ENCODE peak calls at places on chromosomes 7 and 10, in ten cellular contexts. One of them, this sample, is unnamed.

GRCh38 chr7:20408467-20408826 is 77.7 kb downstream of the ITGB8 start:
- DNase-seq in activated naive CD8-positive, alpha-beta T cell treated with anti-CD3 and anti-CD28 coated beads, Interleukin-2, amount 50 U/mL, for 24 hours: no peak
- DNase-seq in HFFc6: no peak
- DNase-seq in CD4-positive, alpha-beta T cell: no peak
- DNase-seq in stimulated activated CD4-positive, alpha-beta T cell treated with anti-CD3 and anti-CD28 coated beads, Interleukin-2, amount 100 ng/mL, for 4 hours: no peak
- DNase-seq in OCI-LY7: no peak
- DNase-seq in NCI-H1092 treated with DMSO at 0.1 percent for 48 hours: no peak
- DNase-seq in heart left ventricle: peak
- DNase-seq in activated CD8-positive, alpha-beta memory T cell treated with anti-CD3 and anti-CD28 coated beads, Interleukin-2, amount 10 ng/mL, durations not matched to agents 7 days and 5 days: no peak
- DNase-seq in GM13977: no peak
- DNase-seq in this sample: peak

GRCh38 chr7:106415433-106415832 is 130.7 kb upstream of the NAMPT start:
- DNase-seq in CD4-positive, alpha-beta T cell: no peak
- DNase-seq in activated naive CD8-positive, alpha-beta T cell treated with anti-CD3 and anti-CD28 coated beads, Interleukin-2, amount 50 U/mL, for 24 hours: no peak
- DNase-seq in OCI-LY7: no peak
- DNase-seq in stimulated activated CD4-positive, alpha-beta T cell treated with anti-CD3 and anti-CD28 coated beads, Interleukin-2, amount 100 ng/mL, for 4 hours: no peak
- DNase-seq in GM13977: no peak
- DNase-seq in HFFc6: no peak
- DNase-seq in heart left ventricle: no peak
- DNase-seq in NCI-H1092 treated with DMSO at 0.1 percent for 48 hours: no peak
- DNase-seq in activated CD8-positive, alpha-beta memory T cell treated with anti-CD3 and anti-CD28 coated beads, Interleukin-2, amount 10 ng/mL, durations not matched to agents 7 days and 5 days: no peak
- DNase-seq in this sample: peak

GRCh38 chr7:41047789-41048191 is 655.1 kb downstream of the INHBA start:
- DNase-seq in heart left ventricle: peak
- DNase-seq in CD4-positive, alpha-beta T cell: no peak
- DNase-seq in activated CD8-positive, alpha-beta memory T cell treated with anti-CD3 and anti-CD28 coated beads, Interleukin-2, amount 10 ng/mL, durations not matched to agents 7 days and 5 days: no peak
- DNase-seq in HFFc6: peak
- DNase-seq in OCI-LY7: no peak
- DNase-seq in GM13977: no peak
- DNase-seq in stimulated activated CD4-positive, alpha-beta T cell treated with anti-CD3 and anti-CD28 coated beads, Interleukin-2, amount 100 ng/mL, for 4 hours: no peak
- DNase-seq in activated naive CD8-positive, alpha-beta T cell treated with anti-CD3 and anti-CD28 coated beads, Interleukin-2, amount 50 U/mL, for 24 hours: no peak
- DNase-seq in NCI-H1092 treated with DMSO at 0.1 percent for 48 hours: no peak
- DNase-seq in this sample: no peak

GRCh38 chr10:63940277-63940972 is 419.2 kb downstream of the REEP3 start:
- DNase-seq in OCI-LY7: no peak
- DNase-seq in GM13977: no peak
- DNase-seq in NCI-H1092 treated with DMSO at 0.1 percent for 48 hours: no peak
- DNase-seq in stimulated activated CD4-positive, alpha-beta T cell treated with anti-CD3 and anti-CD28 coated beads, Interleukin-2, amount 100 ng/mL, for 4 hours: no peak
- DNase-seq in heart left ventricle: no peak
- DNase-seq in CD4-positive, alpha-beta T cell: no peak
- DNase-seq in HFFc6: no peak
- DNase-seq in activated naive CD8-positive, alpha-beta T cell treated with anti-CD3 and anti-CD28 coated beads, Interleukin-2, amount 50 U/mL, for 24 hours: no peak
- DNase-seq in activated CD8-positive, alpha-beta memory T cell treated with anti-CD3 and anti-CD28 coated beads, Interleukin-2, amount 10 ng/mL, durations not matched to agents 7 days and 5 days: no peak
- DNase-seq in this sample: no peak

GRCh38 chr10:85918371-85918770 is 448.2 kb downstream of the GRID1 start:
- DNase-seq in stimulated activated CD4-positive, alpha-beta T cell treated with anti-CD3 and anti-CD28 coated beads, Interleukin-2, amount 100 ng/mL, for 4 hours: no peak
- DNase-seq in NCI-H1092 treated with DMSO at 0.1 percent for 48 hours: no peak
- DNase-seq in OCI-LY7: no peak
- DNase-seq in CD4-positive, alpha-beta T cell: no peak
- DNase-seq in activated naive CD8-positive, alpha-beta T cell treated with anti-CD3 and anti-CD28 coated beads, Interleukin-2, amount 50 U/mL, for 24 hours: no peak
- DNase-seq in GM13977: no peak
- DNase-seq in HFFc6: no peak
- DNase-seq in heart left ventricle: no peak
- DNase-seq in activated CD8-positive, alpha-beta memory T cell treated with anti-CD3 and anti-CD28 coated beads, Interleukin-2, amount 10 ng/mL, durations not matched to agents 7 days and 5 days: no peak
- DNase-seq in this sample: no peak

GRCh38 chr10:2925631-2926030 is 141.7 kb upstream of the PFKP start:
- DNase-seq in NCI-H1092 treated with DMSO at 0.1 percent for 48 hours: peak
- DNase-seq in OCI-LY7: no peak
- DNase-seq in stimulated activated CD4-positive, alpha-beta T cell treated with anti-CD3 and anti-CD28 coated beads, Interleukin-2, amount 100 ng/mL, for 4 hours: no peak
- DNase-seq in GM13977: no peak
- DNase-seq in activated naive CD8-positive, alpha-beta T cell treated with anti-CD3 and anti-CD28 coated beads, Interleukin-2, amount 50 U/mL, for 24 hours: no peak
- DNase-seq in heart left ventricle: peak
- DNase-seq in HFFc6: no peak
- DNase-seq in activated CD8-positive, alpha-beta memory T cell treated with anti-CD3 and anti-CD28 coated beads, Interleukin-2, amount 10 ng/mL, durations not matched to agents 7 days and 5 days: no peak
- DNase-seq in CD4-positive, alpha-beta T cell: no peak
- DNase-seq in this sample: no peak

GRCh38 chr7:127536426-127537152 is 48.8 kb downstream of the GCC1 start:
- DNase-seq in GM13977: no peak
- DNase-seq in activated CD8-positive, alpha-beta memory T cell treated with anti-CD3 and anti-CD28 coated beads, Interleukin-2, amount 10 ng/mL, durations not matched to agents 7 days and 5 days: no peak
- DNase-seq in stimulated activated CD4-positive, alpha-beta T cell treated with anti-CD3 and anti-CD28 coated beads, Interleukin-2, amount 100 ng/mL, for 4 hours: no peak
- DNase-seq in NCI-H1092 treated with DMSO at 0.1 percent for 48 hours: peak
- DNase-seq in OCI-LY7: no peak
- DNase-seq in CD4-positive, alpha-beta T cell: no peak
- DNase-seq in activated naive CD8-positive, alpha-beta T cell treated with anti-CD3 and anti-CD28 coated beads, Interleukin-2, amount 50 U/mL, for 24 hours: no peak
- DNase-seq in heart left ventricle: no peak
- DNase-seq in HFFc6: no peak
- DNase-seq in this sample: no peak

GRCh38 chr10:113216068-113216467 is 266.0 kb downstream of the TCF7L2 start:
- DNase-seq in activated naive CD8-positive, alpha-beta T cell treated with anti-CD3 and anti-CD28 coated beads, Interleukin-2, amount 50 U/mL, for 24 hours: no peak
- DNase-seq in NCI-H1092 treated with DMSO at 0.1 percent for 48 hours: no peak
- DNase-seq in heart left ventricle: no peak
- DNase-seq in stimulated activated CD4-positive, alpha-beta T cell treated with anti-CD3 and anti-CD28 coated beads, Interleukin-2, amount 100 ng/mL, for 4 hours: no peak
- DNase-seq in CD4-positive, alpha-beta T cell: no peak
- DNase-seq in activated CD8-positive, alpha-beta memory T cell treated with anti-CD3 and anti-CD28 coated beads, Interleukin-2, amount 10 ng/mL, durations not matched to agents 7 days and 5 days: no peak
- DNase-seq in OCI-LY7: no peak
- DNase-seq in HFFc6: no peak
- DNase-seq in GM13977: no peak
- DNase-seq in this sample: no peak

GRCh38 chr7:135151162-135151932 is 3.5 kb downstream of the TMEM140 start:
- DNase-seq in NCI-H1092 treated with DMSO at 0.1 percent for 48 hours: no peak
- DNase-seq in GM13977: no peak
- DNase-seq in HFFc6: no peak
- DNase-seq in activated naive CD8-positive, alpha-beta T cell treated with anti-CD3 and anti-CD28 coated beads, Interleukin-2, amount 50 U/mL, for 24 hours: no peak
- DNase-seq in CD4-positive, alpha-beta T cell: no peak
- DNase-seq in activated CD8-positive, alpha-beta memory T cell treated with anti-CD3 and anti-CD28 coated beads, Interleukin-2, amount 10 ng/mL, durations not matched to agents 7 days and 5 days: no peak
- DNase-seq in stimulated activated CD4-positive, alpha-beta T cell treated with anti-CD3 and anti-CD28 coated beads, Interleukin-2, amount 100 ng/mL, for 4 hours: no peak
- DNase-seq in heart left ventricle: no peak
- DNase-seq in OCI-LY7: no peak
- DNase-seq in this sample: no peak

GRCh38 chr7:7570584-7570983 is 3.9 kb downstream of the MIOS start:
- DNase-seq in GM13977: no peak
- DNase-seq in heart left ventricle: no peak
- DNase-seq in NCI-H1092 treated with DMSO at 0.1 percent for 48 hours: no peak
- DNase-seq in HFFc6: no peak
- DNase-seq in activated naive CD8-positive, alpha-beta T cell treated with anti-CD3 and anti-CD28 coated beads, Interleukin-2, amount 50 U/mL, for 24 hours: no peak
- DNase-seq in OCI-LY7: no peak
- DNase-seq in activated CD8-positive, alpha-beta memory T cell treated with anti-CD3 and anti-CD28 coated beads, Interleukin-2, amount 10 ng/mL, durations not matched to agents 7 days and 5 days: no peak
- DNase-seq in stimulated activated CD4-positive, alpha-beta T cell treated with anti-CD3 and anti-CD28 coated beads, Interleukin-2, amount 100 ng/mL, for 4 hours: no peak
- DNase-seq in CD4-positive, alpha-beta T cell: no peak
- DNase-seq in this sample: no peak

GRCh38 chr7:4612939-4613841 is 68.9 kb upstream of the FOXK1 start:
- DNase-seq in activated naive CD8-positive, alpha-beta T cell treated with anti-CD3 and anti-CD28 coated beads, Interleukin-2, amount 50 U/mL, for 24 hours: peak
- DNase-seq in OCI-LY7: no peak
- DNase-seq in NCI-H1092 treated with DMSO at 0.1 percent for 48 hours: peak
- DNase-seq in CD4-positive, alpha-beta T cell: no peak
- DNase-seq in heart left ventricle: peak
- DNase-seq in activated CD8-positive, alpha-beta memory T cell treated with anti-CD3 and anti-CD28 coated beads, Interleukin-2, amount 10 ng/mL, durations not matched to agents 7 days and 5 days: no peak
- DNase-seq in GM13977: no peak
- DNase-seq in HFFc6: no peak
- DNase-seq in stimulated activated CD4-positive, alpha-beta T cell treated with anti-CD3 and anti-CD28 coated beads, Interleukin-2, amount 100 ng/mL, for 4 hours: no peak
- DNase-seq in this sample: peak

GRCh38 chr7:44307905-44308740 is 17.3 kb downstream of the CAMK2B start:
- DNase-seq in heart left ventricle: no peak
- DNase-seq in HFFc6: no peak
- DNase-seq in GM13977: peak
- DNase-seq in activated CD8-positive, alpha-beta memory T cell treated with anti-CD3 and anti-CD28 coated beads, Interleukin-2, amount 10 ng/mL, durations not matched to agents 7 days and 5 days: peak
- DNase-seq in NCI-H1092 treated with DMSO at 0.1 percent for 48 hours: no peak
- DNase-seq in activated naive CD8-positive, alpha-beta T cell treated with anti-CD3 and anti-CD28 coated beads, Interleukin-2, amount 50 U/mL, for 24 hours: no peak
- DNase-seq in stimulated activated CD4-positive, alpha-beta T cell treated with anti-CD3 and anti-CD28 coated beads, Interleukin-2, amount 100 ng/mL, for 4 hours: no peak
- DNase-seq in CD4-positive, alpha-beta T cell: no peak
- DNase-seq in OCI-LY7: no peak
- DNase-seq in this sample: no peak

GRCh38 chr10:79320785-79321493 is 26.3 kb upstream of the PPIF start:
- DNase-seq in heart left ventricle: peak
- DNase-seq in HFFc6: peak
- DNase-seq in OCI-LY7: no peak
- DNase-seq in GM13977: no peak
- DNase-seq in activated naive CD8-positive, alpha-beta T cell treated with anti-CD3 and anti-CD28 coated beads, Interleukin-2, amount 50 U/mL, for 24 hours: no peak
- DNase-seq in CD4-positive, alpha-beta T cell: no peak
- DNase-seq in stimulated activated CD4-positive, alpha-beta T cell treated with anti-CD3 and anti-CD28 coated beads, Interleukin-2, amount 100 ng/mL, for 4 hours: peak
- DNase-seq in activated CD8-positive, alpha-beta memory T cell treated with anti-CD3 and anti-CD28 coated beads, Interleukin-2, amount 10 ng/mL, durations not matched to agents 7 days and 5 days: no peak
- DNase-seq in NCI-H1092 treated with DMSO at 0.1 percent for 48 hours: no peak
- DNase-seq in this sample: peak

GRCh38 chr10:91557540-91558231 is 75.2 kb downstream of the PPP1R3C start:
- DNase-seq in heart left ventricle: no peak
- DNase-seq in HFFc6: no peak
- DNase-seq in activated naive CD8-positive, alpha-beta T cell treated with anti-CD3 and anti-CD28 coated beads, Interleukin-2, amount 50 U/mL, for 24 hours: no peak
- DNase-seq in CD4-positive, alpha-beta T cell: no peak
- DNase-seq in GM13977: no peak
- DNase-seq in activated CD8-positive, alpha-beta memory T cell treated with anti-CD3 and anti-CD28 coated beads, Interleukin-2, amount 10 ng/mL, durations not matched to agents 7 days and 5 days: no peak
- DNase-seq in NCI-H1092 treated with DMSO at 0.1 percent for 48 hours: no peak
- DNase-seq in OCI-LY7: no peak
- DNase-seq in stimulated activated CD4-positive, alpha-beta T cell treated with anti-CD3 and anti-CD28 coated beads, Interleukin-2, amount 100 ng/mL, for 4 hours: no peak
- DNase-seq in this sample: no peak

This sample was measured in NCI-H226.